ENCODE peak calls at places on chromosomes 5 and 9, in seven cellular contexts. N is GM12878, X is A549, W is SK-N-SH, O is K562, U is HepG2, F is H1. Z is an unnamed sample.

GRCh38 chr5:102531506-102531905 is 32.7 kb upstream of the SLCO6A1 start:
- DNase-seq in N (no peak), X (no peak), W (no peak), O (no peak), U (peak), F (no peak), Z (no peak)

GRCh38 chr5:79687911-79688310 is 1.7 kb upstream of the CMYA5 start:
- DNase-seq in N (no peak), X (no peak), W (no peak), O (no peak), U (no peak), F (no peak), Z (no peak)

GRCh38 chr9:93064392-93065124 is 6.1 kb downstream of the SUSD3 start:
- DNase-seq in N (peak), X (no peak), W (no peak), O (peak), U (no peak), F (no peak), Z (no peak)

GRCh38 chr9:130114741-130115140 is 57.5 kb upstream of the NCS1 start:
- DNase-seq in N (no peak), X (no peak), W (no peak), O (no peak), U (no peak), F (no peak), Z (peak)

GRCh38 chr9:111622626-111623025 is 8.5 kb upstream of the DNAJC25 start:
- DNase-seq in N (no peak), X (peak), W (no peak), O (no peak), U (peak), F (no peak), Z (peak)

GRCh38 chr5:500491-500890 is 23.8 kb downstream of the SLC9A3 start:
- DNase-seq in N (no peak), X (no peak), W (no peak), O (no peak), U (no peak), F (no peak), Z (no peak)

GRCh38 chr5:72284674-72285424 is 35.2 kb downstream of the MRPS27 start:
- DNase-seq in N (no peak), X (no peak), W (no peak), O (no peak), U (no peak), F (no peak), Z (no peak)

GRCh38 chr5:149022200-149022599 is 40.7 kb downstream of the SH3TC2 start:
- DNase-seq in N (no peak), X (no peak), W (no peak), O (no peak), U (no peak), F (no peak), Z (no peak)

GRCh38 chr5:142465476-142465875 is 140.7 kb upstream of the SPRY4 start:
- DNase-seq in N (no peak), X (no peak), W (no peak), O (no peak), U (no peak), F (no peak), Z (no peak)

DNA sequence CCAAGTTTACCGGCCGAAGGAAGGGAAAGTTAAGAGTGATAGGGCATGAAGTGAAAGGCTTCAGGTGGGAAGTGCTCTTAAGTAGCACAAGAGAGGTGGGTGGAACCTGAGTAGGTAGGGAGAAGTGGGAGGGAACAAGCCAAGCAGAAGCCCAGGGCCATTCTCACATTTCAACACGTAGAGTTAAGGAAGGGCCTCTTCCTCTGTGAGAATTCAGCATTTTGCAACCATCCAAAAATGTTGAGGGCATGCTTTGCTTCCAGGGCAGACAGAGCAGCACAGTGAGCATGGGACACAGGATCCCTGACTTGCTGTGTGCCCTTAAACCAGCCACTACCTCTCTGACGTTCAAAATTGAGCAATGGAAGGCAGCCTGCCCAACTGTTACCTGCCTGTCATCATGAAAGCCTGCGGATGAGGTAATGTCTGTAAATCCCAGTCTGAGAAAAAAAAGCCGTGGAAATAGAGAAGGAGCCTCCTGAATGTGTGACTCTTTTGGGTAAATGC is 3.3 kb downstream of the CYFIP2 start:
- DNase-seq in N (no peak), X (no peak), W (no peak), O (no peak), U (no peak), F (no peak), Z (no peak)
- TF ChIP-seq USF2 in N (no peak), X (no peak), W (no peak), O (no peak), U (no peak), F (no peak), Z (no peak)

DNA sequence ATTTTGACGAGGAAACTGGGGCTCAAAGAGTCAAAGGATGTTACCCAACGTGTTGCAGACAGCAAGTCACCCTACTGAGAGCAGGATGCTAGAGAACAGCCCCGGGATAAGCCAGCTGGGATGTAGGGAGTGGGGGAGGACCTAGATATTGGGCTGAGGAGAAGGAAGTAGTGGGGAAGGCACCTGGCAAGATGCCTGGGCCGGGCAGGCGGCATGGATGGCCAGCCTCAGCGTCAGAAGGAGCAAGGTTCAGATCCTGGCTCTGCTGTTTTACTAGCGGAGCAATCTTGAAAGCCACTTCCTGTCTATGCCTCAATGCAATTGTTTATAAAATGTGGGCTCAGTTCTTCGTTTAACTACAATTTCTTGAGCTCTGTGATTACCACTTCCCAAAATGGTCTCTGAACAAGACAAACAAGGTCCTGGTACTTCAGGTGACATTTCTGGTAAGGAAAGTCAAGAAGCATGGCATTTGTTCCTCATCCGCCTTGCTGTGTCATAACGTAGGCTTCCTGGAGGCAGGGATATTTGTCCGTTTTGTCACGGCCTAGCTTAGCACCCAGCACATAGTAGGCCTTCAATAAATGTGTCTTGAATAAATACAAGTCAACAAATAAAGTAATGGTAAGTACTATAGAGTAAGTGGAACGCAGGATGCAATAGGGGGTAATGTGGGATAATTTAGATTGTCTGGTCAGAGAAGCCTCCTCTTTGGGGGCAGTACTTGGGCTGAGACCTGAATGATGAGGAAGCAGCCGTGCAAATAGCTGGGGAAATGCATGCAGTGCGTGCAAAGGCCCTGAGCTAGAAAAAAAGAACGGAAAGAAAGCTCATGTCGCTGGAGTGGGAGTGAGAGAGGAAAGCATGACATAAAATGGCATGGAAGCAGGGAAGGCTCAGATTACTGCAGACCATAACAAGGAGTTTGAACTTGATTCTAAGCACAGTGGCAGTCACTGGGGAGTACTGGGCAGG is 70.5 kb downstream of the SMIM23 start:
- DNase-seq in N (no peak), X (no peak), W (no peak), O (no peak), U (no peak), F (no peak), Z (peak)
- TF ChIP-seq RFX5 in N (no peak), X (no peak), W (no peak), O (no peak), U (no peak), F (no peak), Z (no peak)

GRCh38 chr5:179163236-179164155 is 103.3 kb downstream of the ZNF354C start:
- DNase-seq in N (no peak), X (no peak), W (no peak), O (no peak), U (no peak), F (no peak), Z (no peak)
- TF ChIP-seq USF2 in N (no peak), X (no peak), W (no peak), O (no peak), U (no peak), F (no peak), Z (no peak)

GRCh38 chr9:87725356-87725899 is 491 bp upstream of the CTSL start:
- DNase-seq in N (no peak), X (peak), W (no peak), O (peak), U (no peak), F (no peak), Z (peak)
- TF ChIP-seq RFX5 in N (no peak), X (no peak), W (no peak), O (no peak), U (no peak), F (no peak), Z (no peak)

GRCh38 chr5:125722550-125722949 is 700.7 kb upstream of the GRAMD2B start:
- DNase-seq in N (no peak), X (no peak), W (no peak), O (no peak), U (no peak), F (no peak), Z (peak)
- TF ChIP-seq USF2 in N (no peak), X (no peak), W (no peak), O (no peak), U (no peak), F (no peak), Z (no peak)

GRCh38 chr5:58452566-58453258 is 7.2 kb downstream of the PLK2 start:
- DNase-seq in N (no peak), X (no peak), W (no peak), O (no peak), U (no peak), F (no peak), Z (peak)

GRCh38 chr5:58450018-58450417 is 9.9 kb downstream of the PLK2 start:
- DNase-seq in N (no peak), X (no peak), W (no peak), O (no peak), U (no peak), F (no peak), Z (no peak)

GRCh38 chr5:58453326-58453725 is 6.6 kb downstream of the PLK2 start:
- DNase-seq in N (no peak), X (no peak), W (no peak), O (no peak), U (no peak), F (no peak), Z (no peak)

GRCh38 chr5:58451732-58452565 is 7.9 kb downstream of the PLK2 start:
- DNase-seq in N (no peak), X (no peak), W (no peak), O (no peak), U (no peak), F (no peak), Z (peak)

GRCh38 chr5:58450811-58451629 is 8.9 kb downstream of the PLK2 start:
- DNase-seq in N (no peak), X (no peak), W (no peak), O (no peak), U (no peak), F (no peak), Z (peak)
- TF ChIP-seq RFX5 in N (no peak), X (no peak), W (no peak), O (no peak), U (no peak), F (no peak), Z (no peak)

DNA sequence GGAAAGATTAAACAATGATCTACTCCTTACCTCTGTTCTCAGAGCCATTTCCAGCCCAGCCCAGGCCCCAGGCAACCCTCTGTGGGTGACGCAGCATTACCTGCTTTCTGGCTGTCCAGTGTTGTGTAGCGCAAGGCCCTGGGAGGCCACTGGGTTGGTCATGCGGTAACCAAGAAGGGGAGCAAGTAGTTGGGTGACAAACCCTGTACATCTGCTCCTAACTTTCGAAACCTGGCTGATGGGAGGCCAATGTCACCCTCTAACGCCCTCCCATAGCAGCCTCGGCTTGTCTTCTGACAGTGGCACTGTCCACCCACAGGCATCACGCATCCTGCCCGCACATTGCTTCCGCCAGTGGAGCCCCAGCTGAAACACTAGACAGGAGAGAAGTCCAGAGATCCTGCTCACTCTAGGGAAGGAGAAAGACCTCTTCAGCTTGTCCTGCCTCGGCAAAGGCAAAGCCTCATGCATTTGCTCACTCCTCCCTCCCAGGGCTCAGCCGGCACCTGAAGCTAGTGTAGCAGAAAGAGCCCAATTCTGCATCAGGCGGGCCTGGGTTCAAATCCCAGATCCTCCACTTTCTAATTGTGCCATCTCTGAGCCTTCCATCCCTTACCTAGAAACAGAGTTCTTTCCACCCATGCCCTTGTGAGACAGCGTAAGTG is 94.6 kb downstream of the ADAMTS2 start:
- DNase-seq in N (no peak), X (no peak), W (no peak), O (no peak), U (no peak), F (no peak), Z (no peak)
- TF ChIP-seq USF2 in N (no peak), X (no peak), W (no peak), O (no peak), U (no peak), F (no peak), Z (no peak)

GRCh38 chr5:67774153-67774552 is 441.4 kb upstream of the PIK3R1 start:
- DNase-seq in N (no peak), X (no peak), W (no peak), O (no peak), U (peak), F (no peak), Z (no peak)
- TF ChIP-seq RFX5 in N (no peak), X (no peak), W (no peak), O (no peak), U (no peak), F (no peak), Z (no peak)

Z was measured in IMR-90.